ENCODE peak calls at places on chromosomes 13 and 19, in ten cellular contexts. One of them, this sample, is unnamed. For H3K4me1, the result is how much of the 10 kb centered on the place peaks cover.

GRCh38 chr13:48528720-48529119 is 4.2 kb downstream of the RCBTB2 start:
- DNase-seq in pancreas: no peak
- DNase-seq in right lobe of liver: no peak
- DNase-seq in body of pancreas: no peak
- DNase-seq in right atrium auricular region: no peak
- DNase-seq in lower lobe of right lung: no peak
- DNase-seq in cardiac muscle cell: no peak
- DNase-seq in tibial nerve: no peak
- DNase-seq in Caco-2: no peak
- DNase-seq in colonic mucosa: no peak
- DNase-seq in this sample: no peak

GRCh38 chr19:40605201-40605971 is 4.2 kb downstream of the LTBP4 start:
- DNase-seq in lower lobe of right lung: peak
- DNase-seq in right lobe of liver: peak
- DNase-seq in colonic mucosa: peak
- DNase-seq in Caco-2: peak
- DNase-seq in body of pancreas: peak
- DNase-seq in right atrium auricular region: no peak
- DNase-seq in tibial nerve: no peak
- DNase-seq in cardiac muscle cell: peak
- DNase-seq in pancreas: peak
- DNase-seq in this sample: peak

GRCh38 chr19:38371081-38371480 is 3.3 kb upstream of the PSMD8 start:
- DNase-seq in cardiac muscle cell: no peak
- DNase-seq in tibial nerve: no peak
- DNase-seq in lower lobe of right lung: no peak
- DNase-seq in body of pancreas: no peak
- DNase-seq in right lobe of liver: no peak
- DNase-seq in colonic mucosa: no peak
- DNase-seq in pancreas: no peak
- DNase-seq in right atrium auricular region: no peak
- DNase-seq in Caco-2: no peak
- DNase-seq in this sample: no peak

GRCh38 chr19:6564393-6564792 is 26.6 kb downstream of the CD70 start:
- DNase-seq in body of pancreas: no peak
- DNase-seq in lower lobe of right lung: no peak
- DNase-seq in right atrium auricular region: no peak
- DNase-seq in cardiac muscle cell: peak
- DNase-seq in tibial nerve: no peak
- DNase-seq in right lobe of liver: no peak
- DNase-seq in Caco-2: no peak
- DNase-seq in pancreas: no peak
- DNase-seq in colonic mucosa: no peak
- DNase-seq in this sample: no peak

GRCh38 chr13:105410602-105411001 is 1124.9 kb downstream of the EFNB2 start:
- DNase-seq in colonic mucosa: peak
- DNase-seq in pancreas: peak
- DNase-seq in body of pancreas: peak
- DNase-seq in right lobe of liver: peak
- DNase-seq in lower lobe of right lung: peak
- DNase-seq in cardiac muscle cell: peak
- DNase-seq in tibial nerve: peak
- DNase-seq in Caco-2: peak
- DNase-seq in right atrium auricular region: no peak
- DNase-seq in this sample: peak

GRCh38 chr13:19169991-19170390 is 11.6 kb downstream of the TUBA3C start:
- DNase-seq in cardiac muscle cell: no peak
- DNase-seq in tibial nerve: no peak
- DNase-seq in colonic mucosa: no peak
- DNase-seq in right lobe of liver: no peak
- DNase-seq in lower lobe of right lung: no peak
- DNase-seq in right atrium auricular region: no peak
- DNase-seq in body of pancreas: no peak
- DNase-seq in pancreas: no peak
- DNase-seq in Caco-2: no peak
- DNase-seq in this sample: no peak

GRCh38 chr19:11381535-11382369 is 2.4 kb downstream of the EPOR start:
- DNase-seq in tibial nerve: peak
- DNase-seq in right atrium auricular region: peak
- DNase-seq in body of pancreas: peak
- DNase-seq in lower lobe of right lung: peak
- DNase-seq in pancreas: peak
- DNase-seq in right lobe of liver: peak
- DNase-seq in cardiac muscle cell: peak
- DNase-seq in colonic mucosa: peak
- DNase-seq in Caco-2: peak
- DNase-seq in this sample: peak

GRCh38 chr19:42313096-42313839 is at the start of gene TMEM145:
- DNase-seq in body of pancreas: peak
- DNase-seq in right lobe of liver: no peak
- DNase-seq in lower lobe of right lung: no peak
- DNase-seq in pancreas: peak
- DNase-seq in right atrium auricular region: no peak
- DNase-seq in cardiac muscle cell: peak
- DNase-seq in colonic mucosa: no peak
- DNase-seq in tibial nerve: no peak
- DNase-seq in Caco-2: peak
- DNase-seq in this sample: peak

GRCh38 chr13:99278843-99279242 is 20.7 kb upstream of the GPR18 start:
- DNase-seq in Caco-2: no peak
- DNase-seq in colonic mucosa: no peak
- DNase-seq in body of pancreas: no peak
- DNase-seq in tibial nerve: no peak
- DNase-seq in right lobe of liver: no peak
- DNase-seq in cardiac muscle cell: no peak
- DNase-seq in lower lobe of right lung: no peak
- DNase-seq in right atrium auricular region: no peak
- DNase-seq in pancreas: no peak
- DNase-seq in this sample: no peak
- H3K4me1 ChIP-seq in Caco-2: under half
- H3K4me1 ChIP-seq in colonic mucosa: under half
- H3K4me1 ChIP-seq in body of pancreas: under half
- H3K4me1 ChIP-seq in tibial nerve: under half
- H3K4me1 ChIP-seq in right lobe of liver: under half
- H3K4me1 ChIP-seq in cardiac muscle cell: under half
- H3K4me1 ChIP-seq in lower lobe of right lung: under half
- H3K4me1 ChIP-seq in right atrium auricular region: under half
- H3K4me1 ChIP-seq in pancreas: under half
- H3K4me1 ChIP-seq in this sample: under half

GRCh38 chr19:3370214-3370720 is 3.9 kb downstream of the NFIC start:
- DNase-seq in body of pancreas: no peak
- DNase-seq in right atrium auricular region: no peak
- DNase-seq in pancreas: peak
- DNase-seq in cardiac muscle cell: no peak
- DNase-seq in tibial nerve: no peak
- DNase-seq in lower lobe of right lung: no peak
- DNase-seq in colonic mucosa: no peak
- DNase-seq in Caco-2: no peak
- DNase-seq in right lobe of liver: no peak
- DNase-seq in this sample: no peak

GRCh38 chr19:3368441-3368795 is 2.0 kb downstream of the NFIC start:
- DNase-seq in body of pancreas: no peak
- DNase-seq in pancreas: peak
- DNase-seq in lower lobe of right lung: no peak
- DNase-seq in tibial nerve: no peak
- DNase-seq in right atrium auricular region: no peak
- DNase-seq in Caco-2: no peak
- DNase-seq in cardiac muscle cell: no peak
- DNase-seq in colonic mucosa: no peak
- DNase-seq in right lobe of liver: no peak
- DNase-seq in this sample: no peak

GRCh38 chr19:3370728-3371591 is 4.6 kb downstream of the NFIC start:
- DNase-seq in pancreas: no peak
- DNase-seq in Caco-2: no peak
- DNase-seq in tibial nerve: no peak
- DNase-seq in colonic mucosa: no peak
- DNase-seq in cardiac muscle cell: no peak
- DNase-seq in right lobe of liver: peak
- DNase-seq in lower lobe of right lung: no peak
- DNase-seq in body of pancreas: no peak
- DNase-seq in right atrium auricular region: no peak
- DNase-seq in this sample: no peak

GRCh38 chr19:3368848-3369336 is 2.5 kb downstream of the NFIC start:
- DNase-seq in pancreas: no peak
- DNase-seq in colonic mucosa: no peak
- DNase-seq in Caco-2: no peak
- DNase-seq in right lobe of liver: no peak
- DNase-seq in lower lobe of right lung: no peak
- DNase-seq in body of pancreas: no peak
- DNase-seq in tibial nerve: no peak
- DNase-seq in right atrium auricular region: no peak
- DNase-seq in cardiac muscle cell: peak
- DNase-seq in this sample: peak

DNA sequence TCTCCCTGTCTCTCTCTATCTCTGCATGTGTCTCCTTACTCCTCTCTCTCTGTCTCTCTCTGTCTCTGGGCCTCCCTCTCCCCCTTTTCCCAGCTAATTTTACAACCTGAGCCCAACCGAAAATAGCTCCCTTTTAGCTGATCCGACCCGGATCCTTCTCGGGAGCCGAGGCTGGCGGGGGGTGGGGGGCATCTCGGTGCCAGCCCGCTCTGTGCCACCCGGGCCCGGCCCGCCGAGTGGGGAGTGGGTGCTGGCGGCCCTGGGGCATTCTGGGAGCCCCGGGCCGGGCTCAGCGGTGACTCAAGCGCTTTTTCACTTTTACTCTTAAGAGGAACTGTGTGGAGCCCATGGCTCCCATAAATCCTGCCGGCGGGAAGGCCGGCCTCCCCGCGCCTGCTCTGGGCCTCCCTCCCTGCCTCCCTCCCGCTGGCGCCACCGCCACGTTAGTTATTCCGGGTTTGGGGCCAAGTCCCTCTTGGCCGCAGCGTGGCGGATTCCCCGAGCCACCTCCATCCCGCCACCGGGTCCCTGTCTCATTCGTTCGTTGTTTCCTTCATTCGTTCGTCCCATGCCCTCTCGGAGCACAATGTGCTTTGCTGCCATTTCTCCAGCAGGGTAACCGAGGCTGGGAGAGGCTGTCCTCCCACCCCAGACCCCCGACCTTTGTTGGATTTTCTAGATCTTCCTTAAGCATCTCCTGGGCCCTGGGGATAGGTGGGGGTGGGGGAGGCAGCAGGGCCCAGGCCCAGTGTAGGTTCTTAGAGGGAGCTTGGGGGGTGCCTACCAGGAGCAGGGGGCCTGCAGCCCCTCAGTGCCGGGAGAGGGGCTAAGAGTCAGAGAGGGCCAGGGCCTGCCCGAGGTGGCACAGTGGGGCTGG is 3.2 kb downstream of the NFIC start:
- DNase-seq in colonic mucosa: peak
- DNase-seq in right atrium auricular region: no peak
- DNase-seq in tibial nerve: no peak
- DNase-seq in body of pancreas: no peak
- DNase-seq in Caco-2: no peak
- DNase-seq in right lobe of liver: no peak
- DNase-seq in lower lobe of right lung: peak
- DNase-seq in cardiac muscle cell: peak
- DNase-seq in pancreas: peak
- DNase-seq in this sample: peak
- TF ChIP-seq CTCF in colonic mucosa: no peak
- TF ChIP-seq CTCF in right atrium auricular region: peak
- TF ChIP-seq CTCF in tibial nerve: peak
- TF ChIP-seq CTCF in body of pancreas: peak
- TF ChIP-seq CTCF in Caco-2: no peak
- TF ChIP-seq CTCF in right lobe of liver: no peak
- TF ChIP-seq CTCF in lower lobe of right lung: no peak
- TF ChIP-seq CTCF in cardiac muscle cell: peak
- TF ChIP-seq CTCF in pancreas: no peak
- TF ChIP-seq CTCF in this sample: no peak

GRCh38 chr13:30863231-30863630 is 42.8 kb upstream of the MEDAG start:
- DNase-seq in right atrium auricular region: no peak
- DNase-seq in lower lobe of right lung: no peak
- DNase-seq in Caco-2: no peak
- DNase-seq in cardiac muscle cell: no peak
- DNase-seq in pancreas: no peak
- DNase-seq in right lobe of liver: no peak
- DNase-seq in body of pancreas: no peak
- DNase-seq in colonic mucosa: no peak
- DNase-seq in tibial nerve: no peak
- DNase-seq in this sample: no peak

GRCh38 chr13:30865131-30866009 is 40.7 kb upstream of the MEDAG start:
- DNase-seq in cardiac muscle cell: peak
- DNase-seq in lower lobe of right lung: peak
- DNase-seq in Caco-2: peak
- DNase-seq in right lobe of liver: peak
- DNase-seq in tibial nerve: peak
- DNase-seq in right atrium auricular region: peak
- DNase-seq in body of pancreas: peak
- DNase-seq in colonic mucosa: peak
- DNase-seq in pancreas: peak
- DNase-seq in this sample: peak

GRCh38 chr13:30864352-30865130 is 41.5 kb upstream of the MEDAG start:
- DNase-seq in cardiac muscle cell: peak
- DNase-seq in pancreas: no peak
- DNase-seq in right atrium auricular region: no peak
- DNase-seq in tibial nerve: no peak
- DNase-seq in Caco-2: no peak
- DNase-seq in right lobe of liver: no peak
- DNase-seq in colonic mucosa: no peak
- DNase-seq in lower lobe of right lung: no peak
- DNase-seq in body of pancreas: no peak
- DNase-seq in this sample: no peak

GRCh38 chr13:30862707-30863106 is 43.4 kb upstream of the MEDAG start:
- DNase-seq in cardiac muscle cell: peak
- DNase-seq in right lobe of liver: no peak
- DNase-seq in right atrium auricular region: no peak
- DNase-seq in body of pancreas: no peak
- DNase-seq in lower lobe of right lung: peak
- DNase-seq in colonic mucosa: no peak
- DNase-seq in pancreas: peak
- DNase-seq in Caco-2: no peak
- DNase-seq in tibial nerve: no peak
- DNase-seq in this sample: no peak

GRCh38 chr13:30863796-30864195 is 42.3 kb upstream of the MEDAG start:
- DNase-seq in tibial nerve: no peak
- DNase-seq in right lobe of liver: no peak
- DNase-seq in Caco-2: no peak
- DNase-seq in body of pancreas: no peak
- DNase-seq in pancreas: no peak
- DNase-seq in colonic mucosa: no peak
- DNase-seq in right atrium auricular region: no peak
- DNase-seq in lower lobe of right lung: no peak
- DNase-seq in cardiac muscle cell: no peak
- DNase-seq in this sample: no peak
- H3K4me3 ChIP-seq in tibial nerve: no peak
- H3K4me3 ChIP-seq in right lobe of liver: no peak
- H3K4me3 ChIP-seq in Caco-2: no peak
- H3K4me3 ChIP-seq in body of pancreas: no peak
- H3K4me3 ChIP-seq in pancreas: no peak
- H3K4me3 ChIP-seq in colonic mucosa: no peak
- H3K4me3 ChIP-seq in right atrium auricular region: no peak
- H3K4me3 ChIP-seq in lower lobe of right lung: no peak
- H3K4me3 ChIP-seq in cardiac muscle cell: no peak
- H3K4me3 ChIP-seq in this sample: no peak

DNA sequence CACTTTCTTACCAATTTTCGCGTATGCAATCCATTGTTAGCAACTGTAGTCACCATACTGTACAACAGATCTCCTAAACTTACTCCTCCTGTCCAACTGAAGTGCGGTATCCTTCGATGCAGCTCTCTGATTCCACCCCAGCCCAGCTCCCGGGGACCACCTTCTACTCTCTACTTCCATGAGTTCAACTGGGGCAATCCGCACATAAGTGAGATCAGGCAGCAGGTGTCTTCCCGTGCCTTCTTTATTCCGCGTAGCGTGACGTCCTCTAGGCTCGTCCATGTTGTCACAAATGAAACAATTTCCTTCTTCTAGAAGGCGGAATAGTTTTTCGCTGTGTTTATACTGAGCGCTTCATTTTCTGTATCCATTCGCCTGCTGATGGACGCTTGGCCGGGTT is 8.4 kb downstream of the LILRB1 start:
- DNase-seq in pancreas: no peak
- DNase-seq in cardiac muscle cell: no peak
- DNase-seq in body of pancreas: no peak
- DNase-seq in right lobe of liver: no peak
- DNase-seq in Caco-2: no peak
- DNase-seq in right atrium auricular region: no peak
- DNase-seq in tibial nerve: no peak
- DNase-seq in lower lobe of right lung: no peak
- DNase-seq in colonic mucosa: no peak
- DNase-seq in this sample: no peak
- H3K4me1 ChIP-seq in pancreas: under half
- H3K4me1 ChIP-seq in cardiac muscle cell: under half
- H3K4me1 ChIP-seq in body of pancreas: under half
- H3K4me1 ChIP-seq in right lobe of liver: under half
- H3K4me1 ChIP-seq in Caco-2: under half
- H3K4me1 ChIP-seq in right atrium auricular region: under half
- H3K4me1 ChIP-seq in tibial nerve: under half
- H3K4me1 ChIP-seq in lower lobe of right lung: under half
- H3K4me1 ChIP-seq in colonic mucosa: under half
- H3K4me1 ChIP-seq in this sample: under half

This sample was measured in mucosa of descending colon.